ENCODE peak calls at places on chromosomes 16 and 17, in six cellular contexts. N is IMR-90, H is mammary epithelial cell, U is PC-9, L is H9, Z is neural progenitor cell. B is an unnamed sample.

GRCh38 chr17:40079545-40079944 is 16.8 kb downstream of the THRA start:
- DNase-seq in N (no peak), H (no peak), U (no peak), L (no peak), Z (no peak), B (no peak)

GRCh38 chr17:31297090-31297489 is at the start of gene OMG:
- DNase-seq in N (no peak), H (no peak), U (no peak), L (no peak), Z (peak), B (no peak)

GRCh38 chr17:44039829-44040635 is 25.3 kb upstream of the TMEM101 start:
- DNase-seq in N (peak), H (peak), U (no peak), L (no peak), Z (no peak), B (no peak)

GRCh38 chr16:3874242-3874641 is 6.3 kb downstream of the CREBBP start:
- DNase-seq in N (no peak), H (no peak), U (no peak), L (no peak), Z (no peak), B (no peak)

GRCh38 chr17:39357488-39357887 is 43.9 kb downstream of the FBXL20 start:
- DNase-seq in N (peak), H (no peak), U (no peak), L (no peak), Z (no peak), B (no peak)

GRCh38 chr17:19766016-19766415 is 17.9 kb upstream of the ALDH3A1 start:
- DNase-seq in N (no peak), H (no peak), U (no peak), L (no peak), Z (no peak), B (no peak)

GRCh38 chr17:10116267-10116666 is 82.1 kb downstream of the GAS7 start:
- DNase-seq in N (no peak), H (no peak), U (no peak), L (no peak), Z (no peak), B (no peak)

GRCh38 chr17:6796887-6797490 is 21.0 kb downstream of the FBXO39 start:
- DNase-seq in N (no peak), H (peak), U (peak), L (no peak), Z (no peak), B (peak)

GRCh38 chr16:87790278-87791023 is 24.7 kb upstream of the KLHDC4 start:
- DNase-seq in N (peak), H (peak), U (peak), L (no peak), Z (no peak), B (peak)

GRCh38 chr16:70632273-70632672 is 14.1 kb upstream of the IL34 start:
- DNase-seq in N (no peak), H (no peak), U (no peak), L (no peak), Z (no peak), B (no peak)
- H2AFZ ChIP-seq in N (peak), H (no peak), U (no peak), L (no peak), Z (peak), B (no peak)

GRCh38 chr16:64773184-64773583 is 348.7 kb downstream of the CDH11 start:
- DNase-seq in N (no peak), H (no peak), U (no peak), L (no peak), Z (no peak), B (no peak)
- H2AFZ ChIP-seq in N (no peak), H (no peak), U (no peak), L (no peak), Z (no peak), B (no peak)

GRCh38 chr16:20401066-20401465 is 3.5 kb downstream of the PDILT start:
- DNase-seq in N (no peak), H (no peak), U (no peak), L (no peak), Z (no peak), B (no peak)
- H2AFZ ChIP-seq in N (no peak), H (no peak), U (no peak), L (no peak), Z (peak), B (no peak)

DNA sequence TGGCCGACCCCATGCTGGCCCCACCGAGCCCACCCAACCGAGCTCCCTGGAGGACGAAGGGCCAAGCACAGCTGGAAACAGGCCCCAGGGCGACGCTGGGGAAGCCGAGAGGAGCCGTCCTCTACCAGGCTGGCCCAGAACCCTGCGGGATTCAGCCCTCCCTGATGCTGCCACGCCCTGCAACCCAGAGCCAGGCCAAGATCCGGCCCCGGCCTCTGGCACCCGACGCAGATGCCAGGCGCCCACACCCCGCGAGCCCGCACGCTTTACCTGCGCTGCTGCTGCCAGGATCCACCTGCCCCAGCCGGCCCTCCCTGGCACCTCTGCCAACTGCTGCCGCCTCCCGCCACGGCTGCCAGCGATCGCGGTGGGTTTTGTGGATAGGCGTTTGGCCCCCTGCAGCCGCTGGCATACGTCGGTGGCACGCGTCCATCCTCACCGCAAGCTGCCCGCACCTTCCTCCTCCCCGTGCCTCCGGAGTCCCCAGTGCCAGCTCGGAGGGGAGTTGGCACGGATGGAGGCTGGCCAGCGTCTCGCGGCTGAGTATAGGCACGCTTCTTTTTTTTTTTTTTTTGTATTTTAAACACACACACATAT is 41.4 kb upstream of the ACSF3 start:
- DNase-seq in N (no peak), H (peak), U (no peak), L (no peak), Z (no peak), B (peak)
- H2AFZ ChIP-seq in N (peak), H (peak), U (no peak), L (no peak), Z (no peak), B (peak)

DNA sequence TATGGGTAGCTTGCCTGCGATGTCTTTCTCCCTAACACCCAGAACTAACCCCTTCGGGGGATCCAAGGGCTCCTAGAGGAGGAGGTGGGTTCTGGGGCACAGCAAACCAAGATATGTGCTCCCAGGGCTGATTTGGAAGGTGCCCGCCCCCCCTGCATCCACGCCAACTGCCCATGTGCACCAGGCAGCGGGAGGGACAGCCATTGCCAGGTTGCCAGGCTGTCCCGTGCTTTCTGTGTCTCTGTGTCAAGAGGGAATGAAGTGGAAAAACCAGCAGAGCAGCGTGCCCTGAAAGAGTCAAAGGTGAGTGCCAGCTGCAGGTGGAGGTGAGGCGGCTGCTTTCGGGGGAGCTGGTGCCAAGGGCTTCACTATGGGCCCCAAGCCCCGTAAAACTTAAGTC is 6.4 kb downstream of the TEKT5 start:
- DNase-seq in N (no peak), H (no peak), U (peak), L (no peak), Z (no peak), B (peak)
- H2AFZ ChIP-seq in N (no peak), H (no peak), U (peak), L (no peak), Z (no peak), B (peak)